ENCODE peak calls at places on chromosomes 7 and 10, in nine cellular contexts. T, A, N, S, D, C, B, V and G are unnamed samples.

GRCh38 chr7:155187061-155187785 is 110.5 kb upstream of the INSIG1 start:
- DNase-seq in T (no peak), A (no peak), N (no peak), S (no peak), D (no peak), C (no peak), B (no peak), V (no peak), G (no peak)

GRCh38 chr10:46541017-46541661 is 15.3 kb downstream of the GPRIN2 start:
- DNase-seq in T (no peak), A (peak), N (no peak), S (peak), D (no peak), C (peak), B (peak), V (no peak), G (peak)

GRCh38 chr7:127347567-127348246 is 44.8 kb downstream of the ZNF800 start:
- DNase-seq in T (peak), A (peak), N (peak), S (peak), D (peak), C (no peak), B (peak), V (peak), G (peak)

GRCh38 chr10:110317866-110318850 is 13.4 kb upstream of the SMNDC1 start:
- DNase-seq in T (no peak), A (no peak), N (no peak), S (no peak), D (no peak), C (no peak), B (no peak), V (no peak), G (no peak)

GRCh38 chr10:47176903-47177860 is 122.8 kb upstream of the GDF10 start:
- DNase-seq in T (no peak), A (no peak), N (peak), S (no peak), D (no peak), C (no peak), B (no peak), V (no peak), G (no peak)

GRCh38 chr10:132858121-132859081 is 72.5 kb upstream of the NKX6-2 start:
- DNase-seq in T (peak), A (peak), N (no peak), S (peak), D (peak), C (no peak), B (no peak), V (no peak), G (no peak)

GRCh38 chr10:50508315-50509051 is 115.3 kb downstream of the SGMS1 start:
- DNase-seq in T (no peak), A (no peak), N (no peak), S (no peak), D (no peak), C (no peak), B (no peak), V (no peak), G (no peak)

GRCh38 chr10:132515811-132516726 is 21.5 kb upstream of the INPP5A start:
- DNase-seq in T (peak), A (peak), N (no peak), S (peak), D (peak), C (no peak), B (no peak), V (no peak), G (no peak)

GRCh38 chr7:43439631-43440401 is 143.1 kb upstream of the STK17A start:
- DNase-seq in T (no peak), A (peak), N (peak), S (no peak), D (no peak), C (no peak), B (peak), V (no peak), G (peak)

GRCh38 chr10:69901623-69902505 is 100.2 kb downstream of the COL13A1 start:
- DNase-seq in T (peak), A (no peak), N (peak), S (peak), D (no peak), C (no peak), B (peak), V (no peak), G (peak)

GRCh38 chr10:113822174-113822573 is 31.7 kb downstream of the DCLRE1A start:
- DNase-seq in T (no peak), A (no peak), N (no peak), S (no peak), D (no peak), C (no peak), B (peak), V (no peak), G (no peak)

GRCh38 chr7:46522354-46522906 is 601.4 kb upstream of the IGFBP3 start:
- DNase-seq in T (no peak), A (no peak), N (no peak), S (no peak), D (no peak), C (no peak), B (no peak), V (no peak), G (no peak)

GRCh38 chr10:70887804-70888800 is at the start of gene PCBD1:
- DNase-seq in T (peak), A (peak), N (peak), S (peak), D (peak), C (peak), B (peak), V (peak), G (peak)

GRCh38 chr7:22864855-22865606 is 42.4 kb upstream of the TOMM7 start:
- DNase-seq in T (no peak), A (no peak), N (no peak), S (no peak), D (no peak), C (no peak), B (no peak), V (no peak), G (no peak)

GRCh38 chr10:42939685-42940366 is 137.0 kb upstream of the RET start:
- DNase-seq in T (no peak), A (peak), N (no peak), S (no peak), D (no peak), C (no peak), B (no peak), V (no peak), G (no peak)

GRCh38 chr7:77226357-77226839 is 26.8 kb upstream of the FGL2 start:
- DNase-seq in T (no peak), A (no peak), N (peak), S (no peak), D (no peak), C (no peak), B (no peak), V (no peak), G (no peak)

GRCh38 chr7:23011222-23011924 is 2.6 kb downstream of the HYCC1 start:
- DNase-seq in T (no peak), A (no peak), N (no peak), S (no peak), D (no peak), C (no peak), B (no peak), V (no peak), G (no peak)

GRCh38 chr7:116828281-116828680 is 34.1 kb upstream of the CAPZA2 start:
- DNase-seq in T (no peak), A (no peak), N (no peak), S (no peak), D (no peak), C (no peak), B (no peak), V (no peak), G (no peak)

GRCh38 chr7:135508853-135509588 is 881 bp downstream of the CNOT4 start:
- DNase-seq in T (peak), A (no peak), N (peak), S (no peak), D (no peak), C (no peak), B (peak), V (no peak), G (no peak)

GRCh38 chr7:1255817-1256340 is 23.2 kb downstream of the UNCX start:
- DNase-seq in T (no peak), A (peak), N (no peak), S (no peak), D (no peak), C (no peak), B (no peak), V (no peak), G (no peak)

GRCh38 chr10:132788180-132788830 is 2.4 kb upstream of the NKX6-2 start:
- DNase-seq in T (no peak), A (no peak), N (peak), S (no peak), D (no peak), C (no peak), B (no peak), V (no peak), G (no peak)

GRCh38 chr7:152989889-152990380 is 230.4 kb downstream of the ACTR3B start:
- DNase-seq in T (no peak), A (no peak), N (peak), S (no peak), D (no peak), C (no peak), B (no peak), V (no peak), G (no peak)

GRCh38 chr10:126905776-126906703 is 812 bp downstream of the DOCK1 start:
- DNase-seq in T (peak), A (peak), N (peak), S (no peak), D (peak), C (no peak), B (no peak), V (no peak), G (no peak)

GRCh38 chr7:99141756-99142726 is 1.9 kb downstream of the SMURF1 start:
- DNase-seq in T (peak), A (peak), N (peak), S (peak), D (peak), C (peak), B (peak), V (peak), G (peak)

GRCh38 chr7:44072364-44073231 is 7.2 kb upstream of the PGAM2 start:
- DNase-seq in T (peak), A (peak), N (peak), S (peak), D (peak), C (peak), B (peak), V (peak), G (peak)

GRCh38 chr10:45425628-45426563 is 51.9 kb downstream of the ALOX5 start:
- DNase-seq in T (no peak), A (peak), N (no peak), S (no peak), D (no peak), C (no peak), B (no peak), V (no peak), G (no peak)

GRCh38 chr7:30817060-30817770 is 46.0 kb downstream of the MINDY4 start:
- DNase-seq in T (no peak), A (no peak), N (peak), S (no peak), D (no peak), C (no peak), B (no peak), V (no peak), G (no peak)

GRCh38 chr10:1489801-1490200 is 247.5 kb downstream of the ADARB2 start:
- DNase-seq in T (no peak), A (no peak), N (no peak), S (no peak), D (no peak), C (no peak), B (no peak), V (no peak), G (no peak)

GRCh38 chr7:77416621-77417371 is 647 bp upstream of the GSAP start:
- DNase-seq in T (no peak), A (no peak), N (no peak), S (no peak), D (no peak), C (no peak), B (no peak), V (no peak), G (peak)

GRCh38 chr10:131695814-131696165 is 205.0 kb upstream of the PPP2R2D start:
- DNase-seq in T (no peak), A (no peak), N (no peak), S (no peak), D (peak), C (no peak), B (no peak), V (no peak), G (peak)

GRCh38 chr10:36038316-36038715 is 396.2 kb upstream of the FZD8 start:
- DNase-seq in T (no peak), A (no peak), N (no peak), S (no peak), D (no peak), C (no peak), B (no peak), V (no peak), G (no peak)

GRCh38 chr7:50101873-50102272 is 8.8 kb upstream of the ZPBP start:
- DNase-seq in T (no peak), A (no peak), N (no peak), S (no peak), D (no peak), C (no peak), B (no peak), V (no peak), G (no peak)

GRCh38 chr10:16297069-16297468 is 139.7 kb upstream of the PTER start:
- DNase-seq in T (no peak), A (no peak), N (no peak), S (no peak), D (no peak), C (no peak), B (no peak), V (no peak), G (no peak)

GRCh38 chr7:23449941-23450340 is 20.4 kb downstream of the IGF2BP3 start:
- DNase-seq in T (no peak), A (no peak), N (no peak), S (no peak), D (no peak), C (no peak), B (no peak), V (no peak), G (no peak)

GRCh38 chr10:92656266-92656961 is 33.3 kb upstream of the HHEX start:
- DNase-seq in T (no peak), A (no peak), N (no peak), S (no peak), D (no peak), C (no peak), B (no peak), V (no peak), G (no peak)

GRCh38 chr7:101772508-101773306 is 44.7 kb upstream of the CUX1 start:
- DNase-seq in T (no peak), A (no peak), N (no peak), S (no peak), D (no peak), C (no peak), B (no peak), V (no peak), G (no peak)

DNA sequence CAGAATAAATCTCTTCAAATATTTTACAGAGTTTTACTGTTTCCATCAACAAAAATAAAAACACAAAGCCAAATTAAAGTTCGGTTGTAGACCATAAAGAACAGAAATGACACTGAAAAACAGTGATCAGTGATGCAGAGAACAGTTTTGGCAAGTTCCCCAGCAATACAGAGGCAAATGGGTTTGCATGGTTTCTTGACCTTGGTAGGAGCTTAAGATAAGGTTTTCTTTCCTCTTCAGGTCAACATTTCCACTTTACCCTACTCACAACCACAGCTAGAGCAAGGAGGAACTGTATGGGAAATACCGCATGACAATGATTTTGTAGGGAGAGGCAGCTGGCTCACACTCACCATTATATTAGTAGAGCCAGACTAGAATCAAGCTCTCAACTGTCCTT is 199.5 kb downstream of the SH2D4B start:
- DNase-seq in T (no peak), A (no peak), N (no peak), S (no peak), D (no peak), C (no peak), B (no peak), V (no peak), G (no peak)
- H3K4me3 ChIP-seq in T (no peak), A (no peak), N (no peak), S (no peak), D (no peak), C (no peak), B (no peak), V (no peak), G (no peak)

DNA sequence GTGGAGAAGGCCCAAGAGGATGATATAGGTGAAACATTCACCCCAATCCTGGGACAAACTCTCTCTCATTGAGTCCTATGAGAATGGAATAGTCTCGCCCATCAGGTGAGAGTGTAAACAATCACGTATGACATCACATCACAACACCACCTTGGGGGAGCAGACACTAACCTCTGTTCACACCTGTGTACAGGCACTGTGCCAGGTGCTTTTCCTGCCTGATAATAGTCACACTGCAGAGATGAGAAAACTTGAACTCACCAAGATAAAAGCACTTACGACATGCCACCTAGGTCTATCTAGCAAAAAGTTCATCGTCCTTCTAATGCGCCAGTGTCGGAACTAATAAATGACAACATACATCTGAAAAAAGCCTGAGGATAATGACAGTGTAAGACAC is 187.8 kb downstream of the FAM107B start:
- DNase-seq in T (no peak), A (no peak), N (no peak), S (no peak), D (no peak), C (no peak), B (no peak), V (peak), G (no peak)
- TF ChIP-seq POLR2A in T (no peak), A (no peak), N (no peak), S (no peak), D (no peak), C (no peak), B (no peak), V (no peak), G (no peak)

GRCh38 chr7:29196971-29197370 is 2.4 kb downstream of the CHN2 start:
- DNase-seq in T (no peak), A (no peak), N (no peak), S (no peak), D (no peak), C (no peak), B (no peak), V (no peak), G (no peak)
- H3K4me3 ChIP-seq in T (no peak), A (no peak), N (no peak), S (no peak), D (no peak), C (no peak), B (no peak), V (no peak), G (no peak)

GRCh38 chr7:151736403-151736909 is 140.5 kb downstream of the PRKAG2 start:
- DNase-seq in T (peak), A (no peak), N (peak), S (peak), D (peak), C (peak), B (peak), V (no peak), G (peak)
- TF ChIP-seq POLR2A in T (no peak), A (no peak), N (no peak), S (no peak), D (peak), C (no peak), B (no peak), V (no peak), G (peak)

DNA sequence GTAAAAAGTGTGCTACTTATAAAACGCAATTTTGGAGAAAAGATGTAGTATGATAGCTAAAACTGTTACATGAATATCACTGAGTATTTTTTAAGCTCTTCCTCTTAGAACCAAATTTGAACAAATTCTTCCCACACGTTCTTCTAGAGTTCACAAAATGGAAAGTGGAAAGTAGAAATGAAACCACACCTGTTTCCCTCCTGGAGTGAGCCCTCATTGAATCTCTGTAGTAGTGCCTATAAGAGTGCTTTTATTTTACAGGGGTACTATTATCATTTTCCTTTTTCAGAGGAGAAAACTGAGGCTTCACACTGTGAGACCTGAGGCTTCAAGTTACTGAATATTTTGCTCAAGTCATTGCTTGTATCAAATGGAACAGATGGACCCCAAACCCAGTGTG is 393.0 kb downstream of the NRG3 start:
- DNase-seq in T (no peak), A (no peak), N (no peak), S (no peak), D (no peak), C (no peak), B (no peak), V (no peak), G (no peak)
- H3K4me3 ChIP-seq in T (no peak), A (no peak), N (no peak), S (no peak), D (no peak), C (no peak), B (no peak), V (no peak), G (no peak)

DNA sequence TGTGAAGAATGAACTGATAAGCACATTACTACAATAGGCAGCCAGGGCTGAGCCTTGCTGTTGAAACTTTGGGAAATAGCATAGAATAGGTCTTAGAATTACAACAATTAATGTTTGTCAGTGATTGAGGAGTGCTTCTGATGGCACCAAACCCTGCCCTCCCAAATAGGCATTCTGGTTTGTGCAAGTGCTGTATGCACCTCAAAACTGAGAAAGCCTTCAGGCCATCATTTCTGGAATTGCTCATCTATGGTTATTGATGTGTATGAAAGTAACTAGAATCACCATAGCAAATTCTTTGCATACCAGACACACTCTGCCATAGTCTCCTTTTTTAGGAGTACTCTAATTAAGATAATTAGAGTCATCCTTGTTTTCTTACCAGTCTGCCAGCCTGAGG is 585.0 kb upstream of the MBL2 start:
- DNase-seq in T (no peak), A (no peak), N (no peak), S (no peak), D (no peak), C (no peak), B (no peak), V (no peak), G (no peak)
- TF ChIP-seq POLR2A in T (no peak), A (no peak), N (no peak), S (no peak), D (no peak), C (no peak), B (no peak), V (no peak), G (no peak)

GRCh38 chr7:16028103-16028502 is 341.6 kb upstream of the MEOX2 start:
- DNase-seq in T (no peak), A (no peak), N (peak), S (no peak), D (no peak), C (no peak), B (no peak), V (no peak), G (no peak)

GRCh38 chr7:16027396-16027795 is 340.9 kb upstream of the MEOX2 start:
- DNase-seq in T (no peak), A (no peak), N (peak), S (no peak), D (no peak), C (no peak), B (no peak), V (no peak), G (no peak)

GRCh38 chr7:16028651-16029050 is 342.2 kb upstream of the MEOX2 start:
- DNase-seq in T (no peak), A (no peak), N (peak), S (no peak), D (no peak), C (no peak), B (no peak), V (no peak), G (no peak)

GRCh38 chr7:16025696-16026095 is 339.2 kb upstream of the MEOX2 start:
- DNase-seq in T (no peak), A (no peak), N (no peak), S (no peak), D (no peak), C (no peak), B (no peak), V (no peak), G (no peak)

GRCh38 chr7:16026253-16027020 is 340.0 kb upstream of the MEOX2 start:
- DNase-seq in T (no peak), A (no peak), N (peak), S (no peak), D (peak), C (no peak), B (no peak), V (no peak), G (no peak)
- H3K4me3 ChIP-seq in T (no peak), A (no peak), N (no peak), S (no peak), D (no peak), C (no peak), B (no peak), V (no peak), G (no peak)